ENCODE peak calls at places on chromosomes 11 and 22, in four cellular contexts. Y, A, N and O are unnamed samples.

GRCh38 chr11:46505741-46506485 is 87.9 kb downstream of the AMBRA1 start:
- DNase-seq in A (no peak), N (peak), Y (no peak), O (no peak)

GRCh38 chr22:37569009-37569920 is 9.0 kb downstream of the CDC42EP1 start:
- DNase-seq in Y (no peak), N (no peak), A (no peak), O (no peak)

GRCh38 chr11:108916290-108916689 is 251.4 kb downstream of the DDX10 start:
- DNase-seq in Y (no peak), N (no peak), A (no peak), O (no peak)

GRCh38 chr11:69007978-69008381 is 5.1 kb downstream of the MRGPRF start:
- DNase-seq in A (no peak), N (peak), Y (no peak), O (no peak)

GRCh38 chr11:8917157-8917820 is 6.3 kb downstream of the AKIP1 start:
- DNase-seq in N (peak), Y (peak), A (peak), O (no peak)

GRCh38 chr11:69013009-69013951 is at the start of gene MRGPRF:
- DNase-seq in A (peak), Y (no peak), N (peak), O (no peak)

GRCh38 chr11:63520606-63521170 is 14.8 kb downstream of the LGALS12 start:
- DNase-seq in N (no peak), A (no peak), Y (no peak), O (no peak)

GRCh38 chr11:128470081-128470480 is 117.3 kb downstream of the ETS1 start:
- DNase-seq in Y (no peak), A (no peak), N (no peak), O (no peak)

GRCh38 chr11:74672332-74672955 is 58.8 kb downstream of the CHRDL2 start:
- DNase-seq in A (no peak), Y (no peak), N (no peak), O (no peak)

GRCh38 chr22:24424001-24424900 is 3.1 kb upstream of the ADORA2A start:
- DNase-seq in Y (peak), N (no peak), A (peak), O (no peak)

GRCh38 chr11:17848709-17849108 is 114.1 kb downstream of the KCNC1 start:
- DNase-seq in Y (no peak), A (no peak), N (no peak), O (no peak)

GRCh38 chr11:2708151-2708581 is 8.4 kb upstream of the KCNQ1OT1 start:
- DNase-seq in N (peak), Y (no peak), A (no peak), O (no peak)

GRCh38 chr11:122020902-122021301 is 95.1 kb downstream of the BLID start:
- DNase-seq in N (peak), A (peak), Y (no peak), O (no peak)

GRCh38 chr22:46993626-46994025 is 231.2 kb downstream of the TBC1D22A start:
- DNase-seq in A (no peak), Y (no peak), N (no peak), O (no peak)

GRCh38 chr11:70176940-70177689 is 26.0 kb upstream of the FADD start:
- DNase-seq in Y (peak), A (peak), N (no peak), O (no peak)

GRCh38 chr11:61609000-61609969 is 28.4 kb upstream of the SYT7 start:
- DNase-seq in N (no peak), Y (no peak), A (no peak), O (no peak)

GRCh38 chr11:58845342-58845741 is 838 bp upstream of the GLYATL2 start:
- DNase-seq in A (no peak), N (no peak), Y (no peak), O (no peak)

GRCh38 chr11:126578426-126578825 is 222.9 kb downstream of the ST3GAL4 start:
- DNase-seq in Y (no peak), N (no peak), A (no peak), O (no peak)

GRCh38 chr11:126437731-126438130 is 82.2 kb downstream of the ST3GAL4 start:
- DNase-seq in N (no peak), Y (no peak), A (no peak), O (no peak)

GRCh38 chr22:21807545-21807944 is 59.9 kb downstream of the MAPK1 start:
- DNase-seq in N (peak), A (no peak), Y (no peak), O (no peak)

GRCh38 chr11:118106789-118107335 is 20.1 kb upstream of the SMIM35 start:
- DNase-seq in N (peak), A (no peak), Y (no peak), O (no peak)

GRCh38 chr11:79404325-79404724 is 36.5 kb downstream of the TENM4 start:
- DNase-seq in Y (no peak), N (peak), A (no peak), O (no peak)

GRCh38 chr11:28690746-28691145 is 582.6 kb downstream of the METTL15 start:
- DNase-seq in N (peak), A (no peak), Y (no peak), O (no peak)

GRCh38 chr11:122864386-122864785 is 18.2 kb upstream of the JHY start:
- DNase-seq in Y (no peak), N (peak), A (no peak), O (no peak)

GRCh38 chr11:46471943-46472661 is 80.5 kb upstream of the CHRM4 start:
- DNase-seq in A (no peak), N (no peak), Y (no peak), O (no peak)

GRCh38 chr22:44211256-44211945 is 30.7 kb downstream of the PARVG start:
- DNase-seq in Y (no peak), N (no peak), A (no peak), O (no peak)

GRCh38 chr22:24090581-24090980 is 79.5 kb downstream of the CABIN1 start:
- DNase-seq in N (no peak), A (no peak), Y (no peak), O (no peak)

GRCh38 chr11:12318791-12319733 is 58.3 kb upstream of the PARVA start:
- DNase-seq in A (no peak), Y (no peak), N (peak), O (no peak)

GRCh38 chr11:93842461-93842860 is 8.0 kb downstream of the VSTM5 start:
- DNase-seq in A (no peak), Y (no peak), N (peak), O (no peak)

GRCh38 chr22:49962751-49963646 is 2.4 kb downstream of the PIM3 start:
- DNase-seq in Y (peak), N (no peak), A (peak), O (no peak)

GRCh38 chr22:19912236-19912999 is 29.2 kb upstream of the COMT start:
- DNase-seq in N (no peak), A (no peak), Y (no peak), O (no peak)
- TF ChIP-seq CTCF in N (no peak), A (no peak), Y (no peak), O (peak)

GRCh38 chr11:124778281-124778680 is 16.2 kb upstream of the ESAM start:
- DNase-seq in N (no peak), A (no peak), Y (no peak), O (no peak)
- TF ChIP-seq CTCF in N (peak), A (no peak), Y (no peak), O (no peak)

DNA sequence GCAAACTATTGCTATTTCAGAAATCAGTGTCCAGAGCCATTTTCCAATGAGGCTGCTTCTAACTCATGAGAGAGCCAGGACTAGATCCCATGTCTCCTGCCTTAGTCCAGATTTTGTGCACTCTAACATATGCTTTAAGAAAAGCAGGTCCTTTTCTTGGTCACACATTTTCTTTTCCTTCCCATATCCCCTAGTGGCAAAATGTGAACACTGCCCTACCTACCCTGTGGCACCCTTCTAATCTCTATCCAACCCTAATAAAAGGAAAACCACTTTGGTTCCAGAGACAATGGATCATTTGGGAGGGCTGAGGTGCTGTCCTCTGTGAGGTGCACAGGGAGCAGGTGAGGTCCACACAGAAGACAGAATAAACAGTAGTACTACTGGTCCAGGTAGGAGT is 72.0 kb upstream of the DDI1 start:
- DNase-seq in N (no peak), A (no peak), Y (no peak), O (no peak)
- TF ChIP-seq CTCF in N (no peak), A (no peak), Y (no peak), O (no peak)

GRCh38 chr11:82229346-82229745 is 504.3 kb downstream of the FAM181B start:
- DNase-seq in N (peak), A (no peak), Y (no peak), O (no peak)
- TF ChIP-seq CTCF in N (peak), A (peak), Y (peak), O (peak)